ENCODE peak calls at places on chromosomes 12 and 14, in eight cellular contexts. J, E, S, K, U, N, B and A are unnamed samples. For H3K9me3, the result is how much of the 10 kb centered on the place peaks cover.

GRCh38 chr12:9066183-9066623 is 49.5 kb downstream of the A2M start:
- DNase-seq in J (no peak), E (no peak), S (no peak), K (no peak), U (no peak), N (peak), B (no peak), A (no peak)

GRCh38 chr12:13661005-13661887 is 320.2 kb downstream of the GRIN2B start:
- DNase-seq in J (no peak), E (peak), S (peak), K (peak), U (peak), N (peak), B (peak), A (peak)

GRCh38 chr14:35810963-35811362 is 1.9 kb upstream of the RALGAPA1 start:
- DNase-seq in J (no peak), E (no peak), S (no peak), K (no peak), U (no peak), N (no peak), B (no peak), A (no peak)

GRCh38 chr14:104291123-104292000 is 153.0 kb downstream of the KIF26A start:
- DNase-seq in J (peak), E (no peak), S (peak), K (no peak), U (no peak), N (peak), B (peak), A (peak)

GRCh38 chr12:101698782-101699347 is 1.4 kb downstream of the CHPT1 start:
- DNase-seq in J (no peak), E (no peak), S (peak), K (peak), U (no peak), N (no peak), B (no peak), A (no peak)

GRCh38 chr12:85138833-85139232 is 102.7 kb downstream of the LRRIQ1 start:
- DNase-seq in J (no peak), E (no peak), S (peak), K (no peak), U (no peak), N (no peak), B (no peak), A (no peak)

GRCh38 chr12:52020539-52021336 is 14.0 kb downstream of the TAMALIN start:
- DNase-seq in J (peak), E (no peak), S (peak), K (peak), U (peak), N (peak), B (peak), A (no peak)

GRCh38 chr12:38158428-38159091 is 158.0 kb upstream of the ALG10B start:
- DNase-seq in J (no peak), E (peak), S (no peak), K (no peak), U (no peak), N (peak), B (no peak), A (no peak)

GRCh38 chr12:116384629-116385485 is 107.4 kb upstream of the MED13L start:
- DNase-seq in J (no peak), E (no peak), S (peak), K (peak), U (no peak), N (no peak), B (no peak), A (no peak)

GRCh38 chr14:49880267-49881064 is 12.4 kb upstream of the ARF6 start:
- DNase-seq in J (no peak), E (no peak), S (no peak), K (no peak), U (no peak), N (no peak), B (no peak), A (no peak)

GRCh38 chr12:108696111-108696995 is 35.0 kb downstream of the CORO1C start:
- DNase-seq in J (no peak), E (no peak), S (peak), K (peak), U (no peak), N (no peak), B (no peak), A (no peak)

GRCh38 chr12:112900298-112901145 is 6.2 kb upstream of the OAS1 start:
- DNase-seq in J (no peak), E (peak), S (peak), K (peak), U (peak), N (no peak), B (peak), A (peak)

GRCh38 chr12:124917135-124917840 is 2.8 kb upstream of the UBC start:
- DNase-seq in J (peak), E (peak), S (peak), K (peak), U (peak), N (peak), B (peak), A (peak)

GRCh38 chr12:28051516-28052456 is 79.3 kb upstream of the PTHLH start:
- DNase-seq in J (no peak), E (no peak), S (no peak), K (peak), U (no peak), N (no peak), B (no peak), A (no peak)

GRCh38 chr12:7483343-7483742 is 20.2 kb downstream of the CD163 start:
- DNase-seq in J (no peak), E (no peak), S (peak), K (no peak), U (no peak), N (no peak), B (no peak), A (no peak)

GRCh38 chr14:22485178-22485577 is 103.8 kb downstream of the DAD1 start:
- DNase-seq in J (no peak), E (no peak), S (no peak), K (no peak), U (no peak), N (no peak), B (no peak), A (no peak)

GRCh38 chr12:120342156-120342555 is 14.6 kb upstream of the PLA2G1B start:
- DNase-seq in J (no peak), E (no peak), S (no peak), K (no peak), U (no peak), N (no peak), B (no peak), A (no peak)

GRCh38 chr12:75289678-75290200 is 40.4 kb downstream of the CAPS2 start:
- DNase-seq in J (no peak), E (no peak), S (peak), K (peak), U (no peak), N (no peak), B (no peak), A (no peak)

GRCh38 chr12:57488397-57489156 is 709 bp downstream of the MARS1 start:
- DNase-seq in J (no peak), E (no peak), S (no peak), K (peak), U (no peak), N (no peak), B (no peak), A (no peak)

GRCh38 chr12:107845226-107845979 is 70.9 kb downstream of the ASCL4 start:
- DNase-seq in J (no peak), E (no peak), S (no peak), K (no peak), U (no peak), N (peak), B (no peak), A (no peak)

GRCh38 chr14:58631720-58632119 is 6.0 kb upstream of the DACT1 start:
- DNase-seq in J (no peak), E (no peak), S (no peak), K (no peak), U (no peak), N (no peak), B (no peak), A (no peak)

GRCh38 chr14:104477804-104478375 is 101.7 kb upstream of the C14orf180 start:
- DNase-seq in J (no peak), E (no peak), S (no peak), K (no peak), U (no peak), N (no peak), B (no peak), A (no peak)

GRCh38 chr12:108773798-108774788 is 42.8 kb upstream of the CORO1C start:
- DNase-seq in J (peak), E (peak), S (no peak), K (peak), U (peak), N (peak), B (peak), A (no peak)

GRCh38 chr14:54975856-54976255 is 51.0 kb downstream of the WDHD1 start:
- DNase-seq in J (no peak), E (no peak), S (no peak), K (no peak), U (no peak), N (no peak), B (no peak), A (no peak)

GRCh38 chr14:63388766-63389431 is 70.2 kb upstream of the GPHB5 start:
- DNase-seq in J (no peak), E (peak), S (peak), K (peak), U (peak), N (peak), B (peak), A (peak)

GRCh38 chr14:29077916-29078315 is 311.3 kb downstream of the FOXG1 start:
- DNase-seq in J (no peak), E (no peak), S (no peak), K (no peak), U (no peak), N (no peak), B (no peak), A (no peak)

GRCh38 chr12:57127101-57127709 is 1.1 kb upstream of the LRP1 start:
- DNase-seq in J (peak), E (peak), S (peak), K (no peak), U (peak), N (peak), B (peak), A (peak)

GRCh38 chr14:24311837-24312615 is 724 bp downstream of the LTB4R start:
- DNase-seq in J (no peak), E (no peak), S (no peak), K (no peak), U (no peak), N (no peak), B (peak), A (no peak)

GRCh38 chr12:103924761-103925641 is 5.2 kb upstream of the HSP90B1 start:
- DNase-seq in J (no peak), E (no peak), S (peak), K (peak), U (no peak), N (no peak), B (no peak), A (no peak)

GRCh38 chr14:59455411-59455810 is 9.8 kb downstream of the GPR135 start:
- DNase-seq in J (no peak), E (no peak), S (no peak), K (peak), U (no peak), N (no peak), B (no peak), A (no peak)

GRCh38 chr12:5200276-5201087 is 156.8 kb downstream of the KCNA5 start:
- DNase-seq in J (no peak), E (peak), S (peak), K (peak), U (peak), N (peak), B (peak), A (peak)

GRCh38 chr12:130458341-130458740 is 120.7 kb downstream of the PIWIL1 start:
- DNase-seq in J (no peak), E (no peak), S (no peak), K (no peak), U (no peak), N (no peak), B (no peak), A (no peak)
- H3K9me3 ChIP-seq in J (under half), E (under half), S (under half), K (half or more), U (under half), N (under half), B (under half), A (under half)

GRCh38 chr12:19547258-19547657 is 108.0 kb downstream of the AEBP2 start:
- DNase-seq in J (no peak), E (no peak), S (no peak), K (peak), U (no peak), N (no peak), B (no peak), A (no peak)
- H3K27ac ChIP-seq in J (peak), E (no peak), S (no peak), K (peak), U (peak), N (no peak), B (no peak), A (no peak)

GRCh38 chr14:39168591-39168990 is 1.5 kb downstream of the TRAPPC6B start:
- DNase-seq in J (no peak), E (no peak), S (no peak), K (no peak), U (no peak), N (no peak), B (no peak), A (no peak)
- H3K4me3 ChIP-seq in J (peak), E (no peak), S (peak), K (no peak), U (peak), N (no peak), B (no peak), A (peak)

DNA sequence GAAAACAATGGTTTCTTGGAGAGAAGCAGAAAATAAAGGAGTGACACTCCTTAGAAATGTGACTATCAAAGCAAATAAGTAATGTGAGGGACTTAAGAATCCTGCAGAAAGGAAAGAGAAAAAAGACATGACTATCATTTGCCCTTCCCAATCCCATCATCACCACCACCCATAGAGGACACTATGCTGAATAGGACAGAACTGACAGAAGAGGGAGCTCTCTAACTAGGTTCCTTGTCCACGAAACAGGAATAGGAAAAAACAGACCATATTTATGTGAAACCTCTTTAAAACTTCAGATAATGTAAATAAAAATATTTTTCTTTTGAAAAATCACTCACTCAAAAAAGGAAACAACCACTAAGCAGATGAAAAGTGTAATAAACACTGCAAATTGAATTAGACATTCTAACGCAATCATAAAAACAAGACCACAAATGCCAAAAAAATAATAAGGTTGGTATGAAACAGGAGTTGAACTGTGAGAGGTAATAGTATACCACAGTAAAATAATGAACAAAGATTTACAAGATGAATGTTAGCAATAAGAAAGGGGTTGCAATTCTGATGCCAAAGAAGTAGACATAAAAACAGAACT is 24.1 kb downstream of the KLRD1 start:
- DNase-seq in J (no peak), E (no peak), S (peak), K (peak), U (no peak), N (no peak), B (no peak), A (peak)
- H3K9me3 ChIP-seq in J (under half), E (under half), S (under half), K (under half), U (under half), N (under half), B (under half), A (under half)

GRCh38 chr14:100735271-100735670 is 8.6 kb downstream of the DLK1 start:
- DNase-seq in J (no peak), E (no peak), S (no peak), K (no peak), U (no peak), N (no peak), B (no peak), A (no peak)
- H3K27ac ChIP-seq in J (no peak), E (no peak), S (no peak), K (no peak), U (no peak), N (no peak), B (no peak), A (peak)

DNA sequence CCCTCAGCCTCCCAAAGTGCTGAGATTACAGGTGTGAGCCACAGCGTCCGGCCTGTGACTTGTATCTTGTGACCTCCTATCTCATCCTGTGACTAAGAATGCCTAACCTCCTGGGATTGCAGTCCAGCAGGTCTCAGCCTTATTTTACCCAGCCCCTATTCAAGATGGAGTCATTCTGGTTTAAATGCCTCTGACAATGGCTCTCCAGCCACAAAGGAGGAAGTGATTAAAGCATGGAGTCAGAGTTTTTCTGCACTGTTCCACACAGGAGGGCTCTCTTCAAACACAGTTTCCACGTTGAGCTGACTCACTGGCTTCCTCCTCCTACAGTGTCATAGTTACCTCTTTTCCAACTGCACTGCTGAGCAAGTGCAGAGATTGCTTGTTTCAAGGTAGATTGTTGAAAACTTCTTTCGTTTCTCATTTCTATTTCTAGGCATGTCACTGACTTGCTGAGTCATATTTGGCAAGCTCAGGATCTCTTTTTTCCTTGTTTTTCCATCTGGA is 383.8 kb downstream of the PCNX1 start:
- DNase-seq in J (no peak), E (peak), S (peak), K (peak), U (no peak), N (no peak), B (no peak), A (no peak)
- H3K4me3 ChIP-seq in J (no peak), E (no peak), S (no peak), K (no peak), U (no peak), N (no peak), B (no peak), A (no peak)

GRCh38 chr14:105857816-105858675 is 331.7 kb downstream of the TMEM121 start:
- DNase-seq in J (peak), E (no peak), S (no peak), K (no peak), U (peak), N (peak), B (no peak), A (no peak)
- H3K9me3 ChIP-seq in J (under half), E (under half), S (under half), K (half or more), U (under half), N (under half), B (under half), A (under half)

GRCh38 chr14:100222219-100223093 is 16.5 kb upstream of the YY1 start:
- DNase-seq in J (no peak), E (no peak), S (no peak), K (no peak), U (no peak), N (no peak), B (no peak), A (no peak)
- H3K27ac ChIP-seq in J (peak), E (peak), S (no peak), K (no peak), U (peak), N (peak), B (peak), A (peak)

GRCh38 chr12:21942377-21942703 is 1.1 kb upstream of the ABCC9 start:
- DNase-seq in J (no peak), E (no peak), S (no peak), K (no peak), U (no peak), N (no peak), B (no peak), A (no peak)
- H3K4me3 ChIP-seq in J (peak), E (peak), S (no peak), K (no peak), U (peak), N (peak), B (peak), A (no peak)

DNA sequence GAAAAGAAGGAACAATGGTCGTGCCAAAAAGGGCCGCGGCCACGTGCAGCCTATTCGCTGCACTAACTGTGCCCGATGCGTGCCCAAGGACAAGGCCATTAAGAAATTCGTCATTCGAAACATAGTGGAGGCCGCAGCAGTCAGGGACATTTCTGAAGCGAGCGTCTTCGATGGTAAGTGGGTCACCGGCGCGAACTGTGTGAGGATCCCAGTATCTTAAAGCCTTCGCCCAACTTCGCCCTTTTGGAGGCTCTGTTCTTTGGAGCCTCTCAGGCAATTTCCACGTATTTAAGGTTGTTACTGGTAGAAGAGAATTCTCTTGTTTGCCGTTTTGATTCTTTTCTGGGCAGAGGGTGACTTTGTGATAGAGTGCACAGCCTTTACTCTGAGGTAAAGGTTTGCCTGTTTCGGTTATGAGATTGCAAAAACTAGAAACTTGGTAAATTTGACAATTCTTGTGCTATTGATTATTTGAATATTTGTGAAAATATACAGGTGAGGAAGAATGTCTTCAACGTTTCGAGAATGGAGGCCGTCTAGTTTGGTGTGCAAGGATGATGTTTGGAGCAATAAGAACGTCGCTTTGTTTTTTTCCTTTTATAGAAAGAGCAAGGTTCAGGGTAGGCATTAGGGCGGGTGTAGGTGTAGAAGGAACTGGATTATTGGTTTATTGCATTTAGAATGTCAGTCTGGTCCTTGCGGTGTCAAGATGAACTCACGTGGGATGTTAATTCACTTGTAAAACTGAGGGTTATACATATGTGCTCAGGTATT is 899 bp downstream of the RPS26 start:
- DNase-seq in J (no peak), E (peak), S (no peak), K (no peak), U (no peak), N (no peak), B (no peak), A (no peak)
- H3K9me3 ChIP-seq in J (under half), E (under half), S (under half), K (under half), U (under half), N (under half), B (under half), A (under half)